ENCODE peak calls at places on chromosomes 4 and X, in nine cellular contexts. M is B cell, E is Right ventricle myocardium superior, Q is substantia nigra, P is NCI-H526 treated with DMSO at 0.1 percent for 48 hours, B is GM20000, W is M059J, O is astrocyte of the hippocampus, U is GF-D8. V is an unnamed sample.

GRCh38 chr4:130478406-130478805 is 1382.5 kb downstream of the C4orf33 start:
- DNase-seq in M (no peak), E (no peak), Q (no peak), P (no peak), B (no peak), W (peak; percentile 2), O (peak; percentile 5), U (no peak), V (no peak)

GRCh38 chr4:139977838-139978604 is 176.0 kb downstream of the MAML3 start:
- DNase-seq in M (no peak), E (no peak), Q (no peak), P (no peak), B (peak; percentile 28), W (no peak), O (no peak), U (no peak), V (peak; percentile 12)

GRCh38 chr4:34619531-34620109 is 1624.7 kb downstream of the ARAP2 start:
- DNase-seq in M (no peak), E (no peak), Q (no peak), P (no peak), B (no peak), W (peak; percentile 66), O (peak; percentile 6), U (no peak), V (no peak)

GRCh38 chrX:23634181-23634580 is 33.1 kb upstream of the PRDX4 start:
- DNase-seq in M (no peak), E (no peak), Q (no peak), P (no peak), B (peak; percentile 2), W (peak; percentile 9), O (peak; percentile 17), U (no peak), V (no peak)

GRCh38 chrX:133389975-133390374 is 25.3 kb downstream of the GPC4 start:
- DNase-seq in M (no peak), E (no peak), Q (no peak), P (no peak), B (no peak), W (no peak), O (no peak), U (no peak), V (no peak)

GRCh38 chr4:147736458-147736857 is 4.6 kb downstream of the ARHGAP10 start:
- DNase-seq in M (no peak), E (no peak), Q (no peak), P (no peak), B (no peak), W (peak; percentile 81), O (peak; percentile 87), U (no peak), V (no peak)

GRCh38 chr4:24328711-24329110 is 255.6 kb downstream of the DHX15 start:
- DNase-seq in M (no peak), E (no peak), Q (no peak), P (no peak), B (no peak), W (no peak), O (peak; percentile 81), U (no peak), V (no peak)

GRCh38 chr4:38319456-38320348 is 344.3 kb upstream of the KLF3 start:
- DNase-seq in M (peak; percentile 85), E (peak; percentile 97), Q (peak; percentile 79), P (peak; percentile 50), B (peak; percentile 88), W (peak; percentile 87), O (peak; percentile 96), U (peak; percentile 73), V (peak; percentile 74)

GRCh38 chr4:2247128-2248043 is 5.5 kb upstream of the HAUS3 start:
- DNase-seq in M (no peak), E (peak; percentile 37), Q (no peak), P (no peak), B (peak; percentile 10), W (no peak), O (no peak), U (no peak), V (peak; percentile 10)

GRCh38 chr4:165541773-165542459 is 163.1 kb downstream of the CPE start:
- DNase-seq in M (no peak), E (no peak), Q (no peak), P (no peak), B (no peak), W (no peak), O (no peak), U (no peak), V (no peak)

GRCh38 chrX:8548446-8548845 is 83.8 kb downstream of the VCX3B start:
- DNase-seq in M (no peak), E (no peak), Q (no peak), P (no peak), B (no peak), W (no peak), O (peak; percentile 5), U (no peak), V (no peak)

GRCh38 chr4:146232131-146232722 is 17.9 kb downstream of the REELD1 start:
- DNase-seq in M (no peak), E (no peak), Q (no peak), P (no peak), B (no peak), W (peak; percentile 37), O (no peak), U (no peak), V (no peak)

GRCh38 chr4:64598068-64598467 is 188.8 kb upstream of the TECRL start:
- DNase-seq in M (no peak), E (no peak), Q (no peak), P (no peak), B (no peak), W (no peak), O (peak; percentile 7), U (no peak), V (no peak)

GRCh38 chr4:19358015-19358414 is 893.7 kb upstream of the SLIT2 start:
- DNase-seq in M (no peak), E (no peak), Q (no peak), P (no peak), B (no peak), W (no peak), O (no peak), U (no peak), V (no peak)

GRCh38 chr4:67401902-67402301 is 143.4 kb downstream of the CENPC start:
- DNase-seq in M (no peak), E (no peak), Q (no peak), P (no peak), B (no peak), W (no peak), O (no peak), U (no peak), V (no peak)

GRCh38 chr4:3863841-3864734 is 97.9 kb downstream of the ADRA2C start:
- DNase-seq in M (no peak), E (peak; percentile 39), Q (no peak), P (no peak), B (no peak), W (no peak), O (no peak), U (no peak), V (no peak)

GRCh38 chr4:173074501-173074946 is 94.1 kb upstream of the GALNT7 start:
- DNase-seq in M (no peak), E (no peak), Q (no peak), P (no peak), B (no peak), W (peak; percentile 86), O (peak; percentile 89), U (peak; percentile 25), V (no peak)

GRCh38 chr4:188822698-188823097 is 683.5 kb downstream of the TRIML1 start:
- DNase-seq in M (no peak), E (no peak), Q (no peak), P (no peak), B (no peak), W (peak; percentile 42), O (peak; percentile 7), U (no peak), V (no peak)

GRCh38 chrX:12906392-12906791 is at the start of gene TLR8:
- DNase-seq in M (no peak), E (no peak), Q (no peak), P (no peak), B (no peak), W (no peak), O (no peak), U (no peak), V (no peak)

GRCh38 chr4:169649545-169650226 is 29.3 kb downstream of the CLCN3 start:
- DNase-seq in M (no peak), E (peak; percentile 59), Q (no peak), P (no peak), B (no peak), W (no peak), O (no peak), U (no peak), V (no peak)

GRCh38 chr4:72374156-72374555 is 194.9 kb downstream of the ADAMTS3 start:
- DNase-seq in M (no peak), E (no peak), Q (no peak), P (no peak), B (no peak), W (no peak), O (no peak), U (no peak), V (no peak)

GRCh38 chrX:154751669-154752271 is 893 bp upstream of the GAB3 start:
- DNase-seq in M (no peak), E (no peak), Q (no peak), P (no peak), B (no peak), W (no peak), O (no peak), U (no peak), V (no peak)

GRCh38 chr4:112765317-112765989 is 128.5 kb downstream of the LARP7 start:
- DNase-seq in M (no peak), E (no peak), Q (no peak), P (peak; percentile 41), B (peak; percentile 54), W (peak; percentile 10), O (peak; percentile 42), U (no peak), V (peak; percentile 17)

GRCh38 chrX:9730752-9731151 is 34.9 kb downstream of the GPR143 start:
- DNase-seq in M (no peak), E (no peak), Q (no peak), P (no peak), B (peak; percentile 11), W (no peak), O (no peak), U (no peak), V (no peak)

GRCh38 chrX:54921427-54922021 is 900 bp downstream of the TRO start:
- DNase-seq in M (peak; percentile 40), E (peak; percentile 64), Q (peak; percentile 55), P (peak; percentile 30), B (peak; percentile 73), W (peak; percentile 82), O (peak; percentile 84), U (no peak), V (no peak)

GRCh38 chrX:130028196-130028595 is 45.8 kb downstream of the BCORL1 start:
- DNase-seq in M (peak; percentile 54), E (peak; percentile 68), Q (no peak), P (peak; percentile 1), B (peak; percentile 13), W (peak; percentile 20), O (peak; percentile 41), U (no peak), V (no peak)

GRCh38 chr4:2939383-2940243 is 23.6 kb downstream of the NOP14 start:
- DNase-seq in M (no peak), E (no peak), Q (no peak), P (no peak), B (no peak), W (no peak), O (no peak), U (no peak), V (no peak)

GRCh38 chr4:173448557-173448918 is 49.6 kb upstream of the SCRG1 start:
- DNase-seq in M (no peak), E (no peak), Q (no peak), P (no peak), B (no peak), W (peak; percentile 5), O (peak; percentile 26), U (no peak), V (no peak)

GRCh38 chr4:336893-337142 is 796 bp upstream of the ZNF141 start:
- DNase-seq in M (peak; percentile 43), E (no peak), Q (peak; percentile 58), P (no peak), B (no peak), W (no peak), O (no peak), U (no peak), V (no peak)

V was measured in GM19239.